ENCODE peak calls at places on chromosomes 7 and 10, in five cellular contexts. One of them, this sample, is unnamed.

GRCh38 chr10:82969405-82969804 is 1094.4 kb downstream of the NRG3 start:
- DNase-seq in lung: no peak
- DNase-seq in fibroblast of lung: peak
- DNase-seq in GM13977: peak
- DNase-seq in NB4: peak
- DNase-seq in this sample: peak

GRCh38 chr10:80136134-80136571 is 3.6 kb downstream of the PLAC9 start:
- DNase-seq in lung: peak
- DNase-seq in fibroblast of lung: peak
- DNase-seq in GM13977: no peak
- DNase-seq in NB4: no peak
- DNase-seq in this sample: peak

GRCh38 chr7:139875821-139876241 is 46.8 kb downstream of the TBXAS1 start:
- DNase-seq in lung: no peak
- DNase-seq in fibroblast of lung: no peak
- DNase-seq in GM13977: no peak
- DNase-seq in NB4: peak
- DNase-seq in this sample: no peak

GRCh38 chr7:121084748-121085336 is 96.3 kb downstream of the CPED1 start:
- DNase-seq in lung: no peak
- DNase-seq in fibroblast of lung: peak
- DNase-seq in GM13977: no peak
- DNase-seq in NB4: no peak
- DNase-seq in this sample: peak

GRCh38 chr10:5199398-5199797 is 2.8 kb downstream of the AKR1C4 start:
- DNase-seq in lung: no peak
- DNase-seq in fibroblast of lung: no peak
- DNase-seq in GM13977: no peak
- DNase-seq in NB4: no peak
- DNase-seq in this sample: no peak

GRCh38 chr10:60662917-60663614 is 115.2 kb upstream of the CDK1 start:
- DNase-seq in lung: no peak
- DNase-seq in fibroblast of lung: peak
- DNase-seq in GM13977: no peak
- DNase-seq in NB4: peak
- DNase-seq in this sample: no peak

GRCh38 chr7:108249458-108249857 is 119.3 kb upstream of the LAMB4 start:
- DNase-seq in lung: no peak
- DNase-seq in fibroblast of lung: no peak
- DNase-seq in GM13977: no peak
- DNase-seq in NB4: no peak
- DNase-seq in this sample: no peak

GRCh38 chr10:73785721-73786511 is 510 bp downstream of the ZSWIM8 start:
- DNase-seq in lung: peak
- DNase-seq in fibroblast of lung: peak
- DNase-seq in GM13977: peak
- DNase-seq in NB4: peak
- DNase-seq in this sample: peak

GRCh38 chr10:58028597-58029366 is 238.9 kb downstream of the IPMK start:
- DNase-seq in lung: no peak
- DNase-seq in fibroblast of lung: peak
- DNase-seq in GM13977: no peak
- DNase-seq in NB4: no peak
- DNase-seq in this sample: peak

GRCh38 chr10:14366760-14367159 is 36.0 kb upstream of the FRMD4A start:
- DNase-seq in lung: no peak
- DNase-seq in fibroblast of lung: no peak
- DNase-seq in GM13977: no peak
- DNase-seq in NB4: no peak
- DNase-seq in this sample: no peak

GRCh38 chr7:8221124-8221523 is 40.8 kb downstream of the ICA1 start:
- DNase-seq in lung: no peak
- DNase-seq in fibroblast of lung: no peak
- DNase-seq in GM13977: no peak
- DNase-seq in NB4: no peak
- DNase-seq in this sample: no peak

GRCh38 chr10:787933-788651 is 98.6 kb upstream of the DIP2C start:
- DNase-seq in lung: peak
- DNase-seq in fibroblast of lung: peak
- DNase-seq in GM13977: no peak
- DNase-seq in NB4: no peak
- DNase-seq in this sample: peak

GRCh38 chr10:86366902-86367338 is 325 bp upstream of the GRID1 start:
- DNase-seq in lung: no peak
- DNase-seq in fibroblast of lung: no peak
- DNase-seq in GM13977: no peak
- DNase-seq in NB4: no peak
- DNase-seq in this sample: no peak

GRCh38 chr10:98267069-98267893 is 713 bp downstream of the LOXL4 start:
- DNase-seq in lung: no peak
- DNase-seq in fibroblast of lung: no peak
- DNase-seq in GM13977: no peak
- DNase-seq in NB4: peak
- DNase-seq in this sample: no peak

GRCh38 chr10:111506266-111507034 is 429.6 kb downstream of the ADRA2A start:
- DNase-seq in lung: no peak
- DNase-seq in fibroblast of lung: no peak
- DNase-seq in GM13977: no peak
- DNase-seq in NB4: no peak
- DNase-seq in this sample: no peak

GRCh38 chr10:73859441-73860049 is 14.8 kb downstream of the CAMK2G start:
- DNase-seq in lung: no peak
- DNase-seq in fibroblast of lung: no peak
- DNase-seq in GM13977: no peak
- DNase-seq in NB4: no peak
- DNase-seq in this sample: peak

GRCh38 chr10:29130190-29130673 is 158.6 kb upstream of the LYZL1 start:
- DNase-seq in lung: no peak
- DNase-seq in fibroblast of lung: peak
- DNase-seq in GM13977: peak
- DNase-seq in NB4: peak
- DNase-seq in this sample: peak

GRCh38 chr10:98478430-98479222 is 31.9 kb upstream of the HPS1 start:
- DNase-seq in lung: no peak
- DNase-seq in fibroblast of lung: no peak
- DNase-seq in GM13977: no peak
- DNase-seq in NB4: no peak
- DNase-seq in this sample: peak

GRCh38 chr10:43078986-43079273 is 2.1 kb downstream of the RET start:
- DNase-seq in lung: no peak
- DNase-seq in fibroblast of lung: no peak
- DNase-seq in GM13977: peak
- DNase-seq in NB4: peak
- DNase-seq in this sample: no peak

GRCh38 chr10:61294131-61294530 is 159.1 kb downstream of the TMEM26 start:
- DNase-seq in lung: no peak
- DNase-seq in fibroblast of lung: no peak
- DNase-seq in GM13977: no peak
- DNase-seq in NB4: no peak
- DNase-seq in this sample: no peak

GRCh38 chr7:92245487-92246362 is at the start of the genes ANKIB1 and KRIT1:
- DNase-seq in lung: peak
- DNase-seq in fibroblast of lung: peak
- DNase-seq in GM13977: peak
- DNase-seq in NB4: peak
- DNase-seq in this sample: peak
- TF ChIP-seq CTCF in lung: no peak
- TF ChIP-seq CTCF in fibroblast of lung: no peak
- TF ChIP-seq CTCF in GM13977: peak
- TF ChIP-seq CTCF in NB4: peak
- TF ChIP-seq CTCF in this sample: no peak

DNA sequence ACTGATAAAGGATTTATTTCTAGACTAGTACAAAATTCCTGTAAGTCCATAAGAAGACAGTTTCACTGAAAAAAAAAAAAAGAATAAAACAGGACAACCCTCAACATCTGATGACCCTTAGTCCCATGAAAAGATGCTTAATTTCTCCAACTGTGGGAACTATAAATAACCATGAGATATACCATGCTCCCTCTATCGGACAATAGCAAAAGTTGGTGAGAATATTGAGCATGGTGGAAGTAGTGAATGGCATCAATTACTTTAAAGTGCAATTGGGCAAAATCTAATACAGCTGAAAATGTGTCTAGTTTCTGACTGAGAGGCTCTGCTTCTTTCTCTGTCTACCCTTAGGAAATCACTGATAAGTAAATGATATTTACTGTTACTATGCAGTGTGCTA is 348.8 kb downstream of the SUGCT start:
- DNase-seq in lung: no peak
- DNase-seq in fibroblast of lung: peak
- DNase-seq in GM13977: no peak
- DNase-seq in NB4: no peak
- DNase-seq in this sample: peak
- TF ChIP-seq CTCF in lung: no peak
- TF ChIP-seq CTCF in fibroblast of lung: peak
- TF ChIP-seq CTCF in GM13977: no peak
- TF ChIP-seq CTCF in NB4: no peak
- TF ChIP-seq CTCF in this sample: peak

DNA sequence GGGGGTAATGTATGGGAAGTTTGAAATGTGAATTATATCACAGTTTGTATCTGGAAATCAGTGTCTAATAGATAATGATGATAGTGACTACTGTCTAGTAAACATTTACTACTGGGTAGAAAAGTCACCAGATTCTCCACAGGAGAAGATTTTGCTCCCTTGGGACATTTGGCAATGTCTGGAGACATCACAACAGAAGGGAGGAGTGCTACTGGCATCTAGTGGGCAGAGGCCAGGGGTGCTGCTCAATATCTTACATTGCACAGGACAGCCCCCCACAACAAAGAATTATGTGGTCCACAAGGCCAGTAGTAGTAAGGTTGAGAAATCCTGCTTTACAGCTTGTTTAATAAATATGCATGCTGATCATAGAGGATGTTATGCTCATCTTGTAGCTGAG is 92.3 kb upstream of the PRPS1L1 start:
- DNase-seq in lung: no peak
- DNase-seq in fibroblast of lung: peak
- DNase-seq in GM13977: no peak
- DNase-seq in NB4: peak
- DNase-seq in this sample: peak
- TF ChIP-seq CTCF in lung: no peak
- TF ChIP-seq CTCF in fibroblast of lung: peak
- TF ChIP-seq CTCF in GM13977: peak
- TF ChIP-seq CTCF in NB4: peak
- TF ChIP-seq CTCF in this sample: peak

GRCh38 chr7:332020-332517 is 42.1 kb downstream of the FOXL3 start:
- DNase-seq in lung: no peak
- DNase-seq in fibroblast of lung: no peak
- DNase-seq in GM13977: no peak
- DNase-seq in NB4: no peak
- DNase-seq in this sample: no peak

GRCh38 chr7:330554-331230 is 40.7 kb downstream of the FOXL3 start:
- DNase-seq in lung: no peak
- DNase-seq in fibroblast of lung: no peak
- DNase-seq in GM13977: no peak
- DNase-seq in NB4: no peak
- DNase-seq in this sample: no peak

GRCh38 chr7:334618-335357 is 44.8 kb downstream of the FOXL3 start:
- DNase-seq in lung: no peak
- DNase-seq in fibroblast of lung: no peak
- DNase-seq in GM13977: no peak
- DNase-seq in NB4: no peak
- DNase-seq in this sample: no peak

GRCh38 chr7:333399-333776 is 43.4 kb downstream of the FOXL3 start:
- DNase-seq in lung: peak
- DNase-seq in fibroblast of lung: no peak
- DNase-seq in GM13977: no peak
- DNase-seq in NB4: no peak
- DNase-seq in this sample: no peak

DNA sequence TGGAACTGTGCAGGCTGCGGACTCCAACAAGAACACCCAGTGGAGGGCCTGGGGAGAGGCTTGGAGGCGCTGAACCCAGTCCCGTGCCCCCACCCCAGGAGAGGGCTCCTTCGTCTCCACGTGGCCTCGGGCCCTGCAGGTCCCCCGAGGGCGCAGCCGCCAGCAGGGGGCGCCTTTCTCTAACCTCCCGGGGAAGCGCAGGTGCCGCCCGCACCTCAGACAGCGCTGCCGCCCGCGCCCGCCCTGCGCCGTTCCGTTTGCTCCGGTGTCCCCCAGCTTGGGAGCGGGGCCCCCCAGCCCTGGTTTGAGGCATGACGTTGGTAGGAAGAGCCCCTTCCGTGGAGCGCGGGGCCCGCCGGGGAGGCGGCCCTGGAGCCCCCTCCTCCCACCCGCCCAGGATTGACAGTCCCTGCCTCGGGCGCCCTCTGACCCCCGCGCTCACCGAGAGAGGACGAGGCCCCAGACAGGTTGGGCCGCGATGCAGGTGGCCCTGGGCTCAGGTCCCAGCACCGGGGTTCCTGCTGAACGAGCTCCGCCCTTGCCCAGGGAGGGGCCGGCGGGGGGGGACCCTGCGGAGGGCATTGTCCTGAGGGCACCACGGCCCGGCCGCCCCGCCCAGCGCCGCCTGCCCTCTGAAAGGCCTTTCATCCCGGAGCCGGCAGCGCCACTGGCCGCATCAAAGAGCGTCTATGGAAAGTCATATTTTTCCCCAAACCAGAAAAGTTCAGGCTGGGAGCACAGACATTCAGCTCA is 42.9 kb downstream of the FOXL3 start:
- DNase-seq in lung: peak
- DNase-seq in fibroblast of lung: peak
- DNase-seq in GM13977: peak
- DNase-seq in NB4: peak
- DNase-seq in this sample: peak
- TF ChIP-seq CTCF in lung: peak
- TF ChIP-seq CTCF in fibroblast of lung: peak
- TF ChIP-seq CTCF in GM13977: peak
- TF ChIP-seq CTCF in NB4: peak
- TF ChIP-seq CTCF in this sample: peak